ENCODE peak calls at places on chromosomes 6 and 20, in four cellular contexts. V is SK-MEL-5, Y is H9, K is bronchial epithelial cell. C is an unnamed sample.

GRCh38 chr6:138535728-138536454 is 36.6 kb upstream of the NHSL1 start:
- DNase-seq in Y (no peak), V (no peak), K (no peak), C (no peak)

GRCh38 chr6:158008894-158009891 is 27.5 kb downstream of the SYNJ2 start:
- DNase-seq in V (no peak), K (no peak), Y (no peak), C (no peak)

GRCh38 chr20:44886276-44886671 is 769 bp downstream of the YWHAB start:
- DNase-seq in V (no peak), Y (no peak), K (no peak), C (no peak)

GRCh38 chr20:62902926-62903615 is 23.2 kb downstream of the DIDO1 start:
- DNase-seq in Y (no peak), K (no peak), V (no peak), C (no peak)

GRCh38 chr20:21994203-21994602 is 288.7 kb downstream of the PAX1 start:
- DNase-seq in K (no peak), Y (no peak), V (no peak), C (no peak)

GRCh38 chr6:143822584-143823024 is 20.5 kb upstream of the LTV1 start:
- DNase-seq in V (no peak), K (no peak), Y (no peak), C (no peak)

GRCh38 chr6:98724537-98724936 is 109.8 kb upstream of the POU3F2 start:
- DNase-seq in V (no peak), Y (no peak), K (peak), C (no peak)

GRCh38 chr6:92231220-92231701 is 1188.1 kb downstream of the EPHA7 start:
- DNase-seq in Y (no peak), K (no peak), V (peak), C (no peak)

GRCh38 chr20:51129201-51129671 is 106.3 kb upstream of the KCNG1 start:
- DNase-seq in Y (peak), V (no peak), K (no peak), C (no peak)

GRCh38 chr6:30231067-30231466 is 17.9 kb upstream of the TRIM26 start:
- DNase-seq in V (peak), Y (no peak), K (no peak), C (no peak)

GRCh38 chr6:44219053-44219814 is 2.5 kb downstream of the MYMX start:
- DNase-seq in K (no peak), Y (peak), V (no peak), C (peak)

GRCh38 chr6:90000864-90001731 is 106.8 kb downstream of the GJA10 start:
- DNase-seq in K (peak), V (no peak), Y (no peak), C (no peak)

GRCh38 chr6:10521104-10521808 is at the start of gene GCNT2:
- DNase-seq in V (peak), Y (peak), K (peak), C (no peak)

GRCh38 chr20:3046677-3047462 is 1.0 kb downstream of the MRPS26 start:
- DNase-seq in V (no peak), K (peak), Y (peak), C (no peak)

GRCh38 chr6:36914227-36914794 is 28.6 kb downstream of the C6orf89 start:
- DNase-seq in K (peak), Y (peak), V (peak), C (no peak)

GRCh38 chr6:121158438-121158837 is 175.8 kb downstream of the TBC1D32 start:
- DNase-seq in Y (no peak), V (no peak), K (no peak), C (no peak)

GRCh38 chr20:45470262-45470931 is 844 bp downstream of the WFDC2 start:
- DNase-seq in K (no peak), V (no peak), Y (peak), C (no peak)

GRCh38 chr6:100057941-100058340 is 63.9 kb upstream of the MCHR2 start:
- DNase-seq in K (peak), V (no peak), Y (no peak), C (no peak)

GRCh38 chr6:151230277-151230577 is 9.5 kb upstream of the AKAP12 start:
- DNase-seq in K (no peak), V (no peak), Y (no peak), C (no peak)

GRCh38 chr6:169975286-169975685 is 223.9 kb downstream of the ERMARD start:
- DNase-seq in V (no peak), K (no peak), Y (no peak), C (no peak)

GRCh38 chr20:59650418-59650817 is 46.1 kb downstream of the PHACTR3 start:
- DNase-seq in V (no peak), K (no peak), Y (no peak), C (no peak)

GRCh38 chr20:36745234-36745926 is 510 bp downstream of the NDRG3 start:
- DNase-seq in Y (no peak), V (peak), K (no peak), C (no peak)

GRCh38 chr6:47300417-47300816 is 9.3 kb downstream of the TNFRSF21 start:
- DNase-seq in Y (no peak), K (no peak), V (no peak), C (no peak)

GRCh38 chr6:37173573-37174195 is 3.7 kb downstream of the PIM1 start:
- DNase-seq in Y (no peak), V (no peak), K (no peak), C (no peak)

GRCh38 chr6:95742895-95743294 is 165.6 kb downstream of the MANEA start:
- DNase-seq in Y (no peak), K (no peak), V (no peak), C (no peak)

GRCh38 chr20:45456632-45457031 is 12.9 kb upstream of the WFDC2 start:
- DNase-seq in V (peak), Y (peak), K (peak), C (no peak)

GRCh38 chr6:157710604-157711003 is 112.4 kb upstream of the SNX9 start:
- DNase-seq in Y (no peak), V (no peak), K (no peak), C (no peak)

GRCh38 chr20:33791959-33792597 is 19.1 kb upstream of the CHMP4B start:
- DNase-seq in K (no peak), Y (peak), V (peak), C (peak)

GRCh38 chr6:27720607-27721580 is 191.3 kb downstream of the OR2B2 start:
- DNase-seq in Y (peak), V (peak), K (peak), C (no peak)

C was measured in type B pancreatic cell.